ENCODE peak calls at places on chromosomes 1 and 21, in nine cellular contexts. K is AG08395; U is amniotic stem cell; C is stimulated activated CD8-positive, alpha-beta memory T cell treated with anti-CD3 and anti-CD28 coated beads, Interleukin-15, amount 100 ng/mL, for 24 hours; J is nephron progenitor cell; F is SW 1271; H is upper lobe of right lung; T is retina; N is keratinocyte. X is an unnamed sample.

GRCh38 chr21:42939581-42940413 is 14.4 kb upstream of the ERVH48-1 start:
- DNase-seq in U (peak; percentile 92), C (no peak), F (peak; percentile 52), T (no peak), N (peak; percentile 80), H (peak; percentile 7), J (no peak), K (peak; percentile 95), X (peak; percentile 87)

GRCh38 chr1:52632732-52633290 is at the start of gene SHISAL2A:
- DNase-seq in C (peak; percentile 18), F (no peak), J (peak; percentile 65), H (peak; percentile 76), N (no peak), U (no peak), T (peak; percentile 85), K (peak; percentile 13), X (no peak)

GRCh38 chr1:33007190-33008050 is 29.3 kb downstream of the AK2 start:
- DNase-seq in H (no peak), C (no peak), F (peak; percentile 71), T (no peak), N (peak; percentile 70), J (no peak), U (peak; percentile 93), K (peak; percentile 96), X (peak; percentile 91)

GRCh38 chr21:33670076-33670475 is 27.8 kb downstream of the ITSN1 start:
- DNase-seq in N (no peak), T (no peak), H (no peak), J (no peak), K (no peak), U (no peak), C (no peak), F (no peak), X (no peak)

GRCh38 chr1:107993920-107994319 is 28.9 kb upstream of the VAV3 start:
- DNase-seq in N (no peak), F (no peak), J (no peak), U (no peak), T (peak; percentile 33), C (no peak), K (no peak), H (no peak), X (no peak)

GRCh38 chr1:46288485-46289133 is 14.8 kb downstream of the LRRC41 start:
- DNase-seq in U (no peak), F (peak; percentile 20), T (no peak), N (no peak), K (peak; percentile 72), J (no peak), C (no peak), H (no peak), X (peak; percentile 75)

GRCh38 chr1:53254011-53254640 is 15.8 kb upstream of the MAGOH start:
- DNase-seq in T (no peak), J (no peak), C (no peak), U (no peak), H (no peak), N (no peak), K (no peak), F (no peak), X (no peak)

GRCh38 chr1:208924011-208924410 is 659.5 kb upstream of the CAMK1G start:
- DNase-seq in C (no peak), N (no peak), T (peak; percentile 24), H (no peak), F (no peak), U (no peak), K (peak; percentile 38), J (no peak), X (no peak)

GRCh38 chr21:29228306-29228705 is 70.4 kb upstream of the BACH1 start:
- DNase-seq in U (no peak), H (no peak), J (no peak), C (no peak), F (no peak), N (no peak), T (no peak), K (no peak), X (no peak)

GRCh38 chr1:31007462-31007991 is 58.0 kb downstream of the PUM1 start:
- DNase-seq in F (peak; percentile 52), U (peak; percentile 57), K (peak; percentile 79), H (no peak), J (no peak), N (peak; percentile 63), T (no peak), C (no peak), X (peak; percentile 59)

GRCh38 chr1:199161766-199162303 is 523.0 kb downstream of the PTPRC start:
- DNase-seq in K (no peak), H (no peak), J (no peak), U (no peak), N (no peak), T (no peak), F (no peak), C (no peak), X (no peak)